ENCODE peak calls at places on chromosome 17, in five cellular contexts. P is nephron progenitor cell, A is left kidney, M is SHP77, J is HuH-7.5. F is an unnamed sample.

GRCh38 chr17:33142703-33143299 is 150.3 kb downstream of the ASIC2 start:
- DNase-seq in P (peak), A (peak), M (no peak), J (no peak), F (no peak)

GRCh38 chr17:396788-397187 is 44.2 kb upstream of the RPH3AL start:
- DNase-seq in P (no peak), A (no peak), M (no peak), J (no peak), F (no peak)

GRCh38 chr17:67011527-67012175 is 32.7 kb upstream of the CACNG1 start:
- DNase-seq in P (no peak), A (peak), M (no peak), J (no peak), F (no peak)

GRCh38 chr17:36001862-36002603 is 680 bp upstream of the CCL15 start:
- DNase-seq in P (no peak), A (peak), M (peak), J (no peak), F (peak)

GRCh38 chr17:77930780-77931768 is 27.4 kb upstream of the TNRC6C start:
- DNase-seq in P (peak), A (peak), M (no peak), J (no peak), F (no peak)

GRCh38 chr17:34420254-34420766 is 57.3 kb upstream of the CCL1 start:
- DNase-seq in P (peak), A (peak), M (peak), J (peak), F (no peak)

GRCh38 chr17:81258292-81258691 is 19.2 kb downstream of the NDUFAF8 start:
- DNase-seq in P (peak), A (peak), M (no peak), J (no peak), F (no peak)

GRCh38 chr17:75614006-75614405 is 19.2 kb upstream of the SMIM5 start:
- DNase-seq in P (peak), A (no peak), M (no peak), J (peak), F (no peak)

GRCh38 chr17:47663997-47664941 is 14.6 kb downstream of the KPNB1 start:
- DNase-seq in P (peak), A (peak), M (peak), J (no peak), F (peak)

GRCh38 chr17:46929413-46929812 is 6.5 kb downstream of the GOSR2 start:
- DNase-seq in P (no peak), A (peak), M (no peak), J (no peak), F (no peak)

GRCh38 chr17:4935650-4936049 is 3.6 kb downstream of the GP1BA start:
- DNase-seq in P (no peak), A (no peak), M (no peak), J (no peak), F (no peak)

GRCh38 chr17:38747385-38748328 is 479 bp downstream of the PCGF2 start:
- DNase-seq in P (peak), A (peak), M (no peak), J (no peak), F (no peak)

GRCh38 chr17:42700890-42701289 is 18.6 kb downstream of the CNTNAP1 start:
- DNase-seq in P (no peak), A (no peak), M (no peak), J (no peak), F (no peak)

GRCh38 chr17:81869221-81870154 is 1.6 kb downstream of the ARHGDIA start:
- DNase-seq in P (peak), A (peak), M (no peak), J (no peak), F (no peak)

GRCh38 chr17:75151893-75152292 is 2.4 kb downstream of the JPT1 start:
- DNase-seq in P (no peak), A (peak), M (no peak), J (no peak), F (no peak)

GRCh38 chr17:76577876-76578275 is 7.8 kb downstream of the ST6GALNAC2 start:
- DNase-seq in P (no peak), A (no peak), M (no peak), J (no peak), F (no peak)

GRCh38 chr17:80028030-80028429 is 7.6 kb downstream of the TBC1D16 start:
- DNase-seq in P (no peak), A (no peak), M (no peak), J (no peak), F (no peak)

GRCh38 chr17:64507418-64507766 is 615 bp downstream of the CEP95 start:
- DNase-seq in P (peak), A (peak), M (peak), J (peak), F (peak)

GRCh38 chr17:48944519-48945260 is at the start of gene SNF8:
- DNase-seq in P (peak), A (peak), M (peak), J (peak), F (peak)

GRCh38 chr17:48930435-48930873 is 14.2 kb downstream of the SNF8 start:
- DNase-seq in P (no peak), A (no peak), M (no peak), J (no peak), F (no peak)

F was measured in DMS153.